ENCODE peak calls at places on chromosomes 12 and 14, in eight cellular contexts. One of them, this sample, is unnamed.

GRCh38 chr12:114684098-114684869 is at the start of gene TBX3:
- DNase-seq in MCF 10A: peak
- DNase-seq in mesothelial cell of epicardium: peak
- DNase-seq in adipocyte: peak
- DNase-seq in glutamatergic neuron: peak
- DNase-seq in Kasumi-1: peak
- DNase-seq in pancreas: peak
- DNase-seq in HT-29: peak
- DNase-seq in this sample: peak

GRCh38 chr14:65170768-65171251 is 68.5 kb upstream of the MAX start:
- DNase-seq in Kasumi-1: peak
- DNase-seq in mesothelial cell of epicardium: no peak
- DNase-seq in HT-29: peak
- DNase-seq in adipocyte: peak
- DNase-seq in pancreas: no peak
- DNase-seq in MCF 10A: no peak
- DNase-seq in glutamatergic neuron: peak
- DNase-seq in this sample: peak

GRCh38 chr14:90382491-90383125 is 14.2 kb upstream of the CALM1 start:
- DNase-seq in mesothelial cell of epicardium: peak
- DNase-seq in HT-29: peak
- DNase-seq in Kasumi-1: peak
- DNase-seq in pancreas: peak
- DNase-seq in adipocyte: peak
- DNase-seq in glutamatergic neuron: peak
- DNase-seq in MCF 10A: no peak
- DNase-seq in this sample: peak

GRCh38 chr14:101132051-101132541 is 228.6 kb upstream of the RTL1 start:
- DNase-seq in mesothelial cell of epicardium: no peak
- DNase-seq in pancreas: no peak
- DNase-seq in adipocyte: no peak
- DNase-seq in MCF 10A: no peak
- DNase-seq in glutamatergic neuron: no peak
- DNase-seq in HT-29: no peak
- DNase-seq in Kasumi-1: no peak
- DNase-seq in this sample: no peak

GRCh38 chr14:45891417-45892080 is 638.5 kb upstream of the MIS18BP1 start:
- DNase-seq in glutamatergic neuron: no peak
- DNase-seq in adipocyte: no peak
- DNase-seq in mesothelial cell of epicardium: no peak
- DNase-seq in MCF 10A: peak
- DNase-seq in Kasumi-1: no peak
- DNase-seq in pancreas: no peak
- DNase-seq in HT-29: no peak
- DNase-seq in this sample: no peak

GRCh38 chr12:68910128-68910527 is 22.8 kb downstream of the CPM start:
- DNase-seq in MCF 10A: peak
- DNase-seq in Kasumi-1: no peak
- DNase-seq in mesothelial cell of epicardium: no peak
- DNase-seq in adipocyte: peak
- DNase-seq in glutamatergic neuron: no peak
- DNase-seq in HT-29: no peak
- DNase-seq in pancreas: no peak
- DNase-seq in this sample: peak

GRCh38 chr14:53355581-53356112 is 202.5 kb upstream of the DDHD1 start:
- DNase-seq in Kasumi-1: peak
- DNase-seq in adipocyte: peak
- DNase-seq in HT-29: no peak
- DNase-seq in mesothelial cell of epicardium: no peak
- DNase-seq in MCF 10A: peak
- DNase-seq in glutamatergic neuron: no peak
- DNase-seq in pancreas: no peak
- DNase-seq in this sample: peak

GRCh38 chr12:107818984-107819383 is 44.5 kb downstream of the ASCL4 start:
- DNase-seq in mesothelial cell of epicardium: no peak
- DNase-seq in Kasumi-1: no peak
- DNase-seq in adipocyte: peak
- DNase-seq in MCF 10A: peak
- DNase-seq in pancreas: no peak
- DNase-seq in HT-29: no peak
- DNase-seq in glutamatergic neuron: no peak
- DNase-seq in this sample: peak

GRCh38 chr12:62834971-62835547 is 99.9 kb downstream of the PPM1H start:
- DNase-seq in glutamatergic neuron: no peak
- DNase-seq in adipocyte: peak
- DNase-seq in MCF 10A: peak
- DNase-seq in Kasumi-1: no peak
- DNase-seq in mesothelial cell of epicardium: no peak
- DNase-seq in pancreas: no peak
- DNase-seq in HT-29: no peak
- DNase-seq in this sample: peak

GRCh38 chr14:20857630-20858261 is 33.4 kb upstream of the RNASE3 start:
- DNase-seq in Kasumi-1: peak
- DNase-seq in MCF 10A: peak
- DNase-seq in adipocyte: peak
- DNase-seq in mesothelial cell of epicardium: peak
- DNase-seq in pancreas: peak
- DNase-seq in HT-29: peak
- DNase-seq in glutamatergic neuron: peak
- DNase-seq in this sample: peak

GRCh38 chr14:24481622-24482324 is 26.3 kb downstream of the CMA1 start:
- DNase-seq in MCF 10A: peak
- DNase-seq in Kasumi-1: peak
- DNase-seq in pancreas: peak
- DNase-seq in HT-29: peak
- DNase-seq in adipocyte: peak
- DNase-seq in mesothelial cell of epicardium: no peak
- DNase-seq in glutamatergic neuron: peak
- DNase-seq in this sample: peak

GRCh38 chr14:21088687-21089086 is 9.8 kb downstream of the ZNF219 start:
- DNase-seq in adipocyte: no peak
- DNase-seq in Kasumi-1: no peak
- DNase-seq in pancreas: no peak
- DNase-seq in HT-29: no peak
- DNase-seq in glutamatergic neuron: no peak
- DNase-seq in MCF 10A: no peak
- DNase-seq in mesothelial cell of epicardium: no peak
- DNase-seq in this sample: no peak

GRCh38 chr14:104689620-104690265 is 325 bp downstream of the INF2 start:
- DNase-seq in glutamatergic neuron: no peak
- DNase-seq in Kasumi-1: no peak
- DNase-seq in adipocyte: peak
- DNase-seq in mesothelial cell of epicardium: no peak
- DNase-seq in MCF 10A: peak
- DNase-seq in HT-29: no peak
- DNase-seq in pancreas: no peak
- DNase-seq in this sample: peak

This sample was measured in fibroblast of mammary gland.